ENCODE peak calls at places on chromosomes 6 and 20, in five cellular contexts. A is ovary, V is uterus, M is sigmoid colon, P is tibial nerve. R is an unnamed sample. For H3K36me3, the result is how much of the 10 kb centered on the place peaks cover.

GRCh38 chr6:134177753-134178229 is 125.4 kb upstream of the SLC2A12 start:
- DNase-seq in A (no peak), V (no peak), M (no peak), P (peak), R (no peak)

GRCh38 chr6:155466546-155466945 is 10.9 kb upstream of the NOX3 start:
- DNase-seq in A (no peak), V (no peak), M (no peak), P (no peak), R (no peak)

GRCh38 chr6:140043357-140043756 is 668.9 kb upstream of the CITED2 start:
- DNase-seq in A (no peak), V (no peak), M (no peak), P (no peak), R (no peak)

GRCh38 chr6:167776906-167777645 is 49.6 kb upstream of the AFDN start:
- DNase-seq in A (no peak), V (no peak), M (peak), P (no peak), R (no peak)

GRCh38 chr6:117352466-117353081 is 73.2 kb downstream of the ROS1 start:
- DNase-seq in A (no peak), V (no peak), M (no peak), P (no peak), R (no peak)

GRCh38 chr6:49082611-49083010 is 380.4 kb downstream of the MMUT start:
- DNase-seq in A (no peak), V (no peak), M (no peak), P (no peak), R (no peak)

GRCh38 chr20:41476013-41476441 is 109.4 kb upstream of the EMILIN3 start:
- DNase-seq in A (peak), V (no peak), M (no peak), P (peak), R (peak)

GRCh38 chr6:304833-305370 is 12.6 kb downstream of the DUSP22 start:
- DNase-seq in A (no peak), V (no peak), M (no peak), P (no peak), R (no peak)

GRCh38 chr6:158686791-158687381 is 37.0 kb downstream of the SYTL3 start:
- DNase-seq in A (no peak), V (no peak), M (no peak), P (no peak), R (no peak)

GRCh38 chr6:90493332-90493731 is 93.5 kb downstream of the MAP3K7 start:
- DNase-seq in A (no peak), V (no peak), M (no peak), P (no peak), R (no peak)

GRCh38 chr6:31791324-31792089 is 4.0 kb downstream of the VARS1 start:
- DNase-seq in A (no peak), V (peak), M (no peak), P (peak), R (peak)

GRCh38 chr6:110949679-110950285 is 8.7 kb upstream of the GTF3C6 start:
- DNase-seq in A (no peak), V (no peak), M (no peak), P (no peak), R (no peak)

GRCh38 chr20:59821788-59822187 is 111.6 kb downstream of the SYCP2 start:
- DNase-seq in A (peak), V (no peak), M (no peak), P (no peak), R (no peak)

GRCh38 chr6:76861403-76861802 is 601.9 kb downstream of the HTR1B start:
- DNase-seq in A (no peak), V (no peak), M (no peak), P (no peak), R (no peak)

GRCh38 chr6:123524781-123525180 is 112.0 kb downstream of the TRDN start:
- DNase-seq in A (no peak), V (no peak), M (no peak), P (no peak), R (no peak)

GRCh38 chr6:69581576-69581975 is 215.2 kb downstream of the LMBRD1 start:
- DNase-seq in A (no peak), V (no peak), M (no peak), P (no peak), R (no peak)

GRCh38 chr6:158184598-158184997 is 16.4 kb downstream of the GTF2H5 start:
- DNase-seq in A (no peak), V (no peak), M (no peak), P (no peak), R (no peak)

GRCh38 chr6:166310634-166311033 is 2.4 kb upstream of the PRR18 start:
- DNase-seq in A (no peak), V (no peak), M (no peak), P (no peak), R (no peak)

GRCh38 chr6:111794716-111795452 is 78.4 kb downstream of the FYN start:
- DNase-seq in A (no peak), V (no peak), M (no peak), P (no peak), R (no peak)

GRCh38 chr20:1802385-1803215 is 92.6 kb upstream of the SIRPA start:
- DNase-seq in A (no peak), V (no peak), M (peak), P (peak), R (no peak)

GRCh38 chr6:359261-360035 is 32.1 kb upstream of the IRF4 start:
- DNase-seq in A (no peak), V (no peak), M (peak), P (no peak), R (no peak)

GRCh38 chr6:145213614-145214013 is 521.7 kb downstream of the EPM2A start:
- DNase-seq in A (no peak), V (no peak), M (no peak), P (no peak), R (no peak)

GRCh38 chr6:142395768-142396231 is 94.0 kb downstream of the ADGRG6 start:
- DNase-seq in A (no peak), V (no peak), M (no peak), P (no peak), R (no peak)

GRCh38 chr6:1619666-1620503 is 10.2 kb downstream of the FOXC1 start:
- DNase-seq in A (no peak), V (no peak), M (peak), P (no peak), R (peak)

GRCh38 chr6:158233214-158233795 is 65.2 kb downstream of the GTF2H5 start:
- DNase-seq in A (no peak), V (no peak), M (no peak), P (no peak), R (no peak)

GRCh38 chr6:167141667-167142432 is 15.9 kb downstream of the GPR31 start:
- DNase-seq in A (peak), V (peak), M (no peak), P (peak), R (peak)

GRCh38 chr6:111800821-111801220 is 72.4 kb downstream of the FYN start:
- DNase-seq in A (no peak), V (no peak), M (no peak), P (no peak), R (no peak)

GRCh38 chr6:143290206-143290605 is 160.3 kb downstream of the ADAT2 start:
- DNase-seq in A (no peak), V (no peak), M (no peak), P (no peak), R (peak)

GRCh38 chr6:111681856-111682255 is 76.2 kb upstream of the TRAF3IP2 start:
- DNase-seq in A (no peak), V (no peak), M (no peak), P (no peak), R (no peak)

GRCh38 chr6:158285321-158285960 is 26.8 kb upstream of the TULP4 start:
- DNase-seq in A (no peak), V (no peak), M (no peak), P (no peak), R (no peak)

GRCh38 chr20:58634818-58635665 is 16.0 kb upstream of the STX16 start:
- DNase-seq in A (peak), V (peak), M (peak), P (no peak), R (peak)

GRCh38 chr6:117597755-117598154 is 4.6 kb downstream of the GOPC start:
- DNase-seq in A (no peak), V (no peak), M (no peak), P (no peak), R (no peak)

GRCh38 chr6:100461273-100461919 is 3.3 kb downstream of the SIM1 start:
- DNase-seq in A (no peak), V (no peak), M (no peak), P (no peak), R (no peak)

DNA sequence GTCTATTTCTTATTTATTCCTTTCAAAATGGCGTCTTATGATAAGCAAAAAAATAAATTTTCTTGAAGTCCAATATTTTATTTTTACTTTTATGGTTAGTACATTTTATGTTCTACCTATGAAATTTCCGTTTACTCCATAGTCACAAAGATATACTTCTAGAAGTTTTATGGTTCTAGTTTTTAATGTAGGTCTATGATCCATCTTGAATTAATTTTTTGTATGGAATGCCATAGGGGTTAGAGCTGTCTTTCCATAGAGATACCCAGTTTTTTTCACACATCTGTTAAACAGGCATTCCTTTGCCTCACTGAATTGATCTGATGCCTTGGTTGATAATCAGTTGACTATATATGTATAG is 24.9 kb upstream of the ASIP start:
- DNase-seq in A (no peak), V (no peak), M (no peak), P (no peak), R (no peak)
- TF ChIP-seq POLR2A in A (no peak), V (no peak), M (no peak), P (no peak), R (no peak)

GRCh38 chr20:46073443-46073842 is 16.3 kb downstream of the NCOA5 start:
- DNase-seq in A (no peak), V (no peak), M (no peak), P (no peak), R (no peak)
- H3K36me3 ChIP-seq in A (under half), V (under half), M (under half), P (under half), R (under half)

DNA sequence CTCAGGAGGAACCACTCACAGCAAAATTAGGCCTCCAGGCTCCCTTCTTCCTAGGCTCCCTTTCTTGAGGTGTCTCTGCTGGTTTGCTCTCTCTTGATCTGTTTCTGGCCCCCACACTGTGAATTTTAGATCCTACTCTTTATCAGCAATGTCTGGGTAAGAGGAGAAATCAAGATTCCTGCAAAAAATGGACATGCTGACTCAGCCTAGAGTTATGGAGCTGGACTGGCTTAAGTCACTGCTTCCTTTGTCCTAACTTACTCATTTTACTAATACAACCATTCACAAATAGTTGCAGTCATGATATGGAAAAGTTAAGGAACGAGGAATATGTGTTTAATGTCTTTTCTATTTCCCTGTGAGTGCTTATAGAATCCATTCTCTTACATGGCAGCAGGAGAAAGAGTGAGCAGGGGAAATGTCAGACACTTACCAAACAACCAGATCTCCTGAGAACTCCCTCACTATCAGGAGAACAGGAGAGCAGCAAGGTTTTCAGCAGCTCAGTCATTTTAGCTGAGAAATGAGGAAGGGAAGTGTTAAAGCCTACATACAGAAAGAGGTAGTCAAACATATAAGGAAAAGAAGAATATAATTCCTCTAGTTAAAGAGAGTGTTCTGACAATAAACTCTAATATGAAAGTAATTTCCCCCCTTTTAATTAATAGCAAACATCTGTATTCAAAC is 160.8 kb downstream of the PDE7B start:
- DNase-seq in A (no peak), V (no peak), M (no peak), P (no peak), R (no peak)
- H3K4me3 ChIP-seq in A (no peak), V (no peak), M (no peak), P (no peak), R (no peak)

DNA sequence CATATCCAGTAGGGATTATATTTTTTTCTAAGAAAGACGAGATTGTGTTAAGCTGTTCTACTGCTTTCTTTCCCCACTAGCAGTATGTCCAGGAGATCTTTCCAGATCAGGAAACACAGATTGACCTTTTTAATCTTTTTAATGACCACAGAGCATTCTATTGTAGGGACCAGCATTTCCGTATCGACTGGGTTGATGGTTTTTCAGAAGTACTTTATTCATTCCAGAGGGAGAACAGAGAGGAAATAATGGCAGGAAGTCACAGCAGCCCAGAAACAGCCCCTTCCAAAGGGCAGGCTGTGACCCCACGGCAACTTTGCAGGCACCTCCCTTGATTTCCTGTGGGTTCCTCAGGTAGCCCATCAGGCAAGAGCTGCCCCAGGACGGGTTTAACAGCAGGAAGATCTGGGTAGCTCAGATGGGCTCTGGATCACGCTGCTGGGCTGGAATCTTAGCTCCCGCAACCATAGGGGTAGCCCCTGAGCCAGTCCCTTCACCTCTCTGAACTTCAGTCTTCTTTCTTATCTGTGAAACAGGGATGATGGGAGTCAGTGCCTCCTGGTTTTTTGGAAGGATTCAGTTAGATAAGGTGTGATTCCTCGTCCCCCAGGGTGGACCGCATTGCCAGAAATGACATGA is 23.8 kb upstream of the CHMP4B start:
- DNase-seq in A (no peak), V (no peak), M (no peak), P (no peak), R (no peak)
- TF ChIP-seq POLR2A in A (no peak), V (no peak), M (no peak), P (no peak), R (no peak)

GRCh38 chr6:79011940-79012339 is 66.1 kb downstream of the PHIP start:
- DNase-seq in A (no peak), V (no peak), M (no peak), P (no peak), R (no peak)
- H3K36me3 ChIP-seq in A (under half), V (under half), M (under half), P (under half), R (under half)

R was measured in thyroid gland.